ENCODE peak calls at places on chromosomes 12 and 14, in six cellular contexts. C is A549, I is endothelial cell of umbilical vein, Z is K562, O is HepG2, P is NB4. U is an unnamed sample.
A peak's percentile ranks its signal among the peaks of the same experiment; 100 is the strongest.

GRCh38 chr12:4824415-4824814 is 85.3 kb upstream of the KCNA1 start:
- DNase-seq in P (no peak), I (peak; percentile 20), Z (no peak), O (no peak), C (peak; percentile 26), U (no peak)

GRCh38 chr14:89185919-89186849 is 230.8 kb downstream of the FOXN3 start:
- DNase-seq in O (no peak), P (no peak), I (no peak), Z (peak; percentile 10), C (no peak), U (no peak)

GRCh38 chr14:72970824-72971434 is 44.7 kb downstream of the DCAF4 start:
- DNase-seq in P (no peak), C (no peak), O (no peak), I (no peak), Z (no peak), U (no peak)

GRCh38 chr12:75877588-75878381 is 153.8 kb downstream of the PHLDA1 start:
- DNase-seq in I (peak; percentile 28), Z (no peak), C (no peak), O (no peak), P (no peak), U (no peak)

GRCh38 chr12:70757830-70758493 is 120.7 kb upstream of the PTPRB start:
- DNase-seq in Z (peak; percentile 63), I (no peak), O (no peak), P (no peak), C (no peak), U (no peak)

GRCh38 chr14:52253503-52253902 is 14.0 kb upstream of the PTGDR start:
- DNase-seq in O (no peak), I (no peak), P (no peak), Z (no peak), C (no peak), U (no peak)

GRCh38 chr14:41558527-41558926 is 48.1 kb upstream of the LRFN5 start:
- DNase-seq in Z (no peak), C (no peak), O (no peak), P (no peak), I (no peak), U (no peak)

GRCh38 chr14:65847065-65847847 is 434.7 kb downstream of the FUT8 start:
- DNase-seq in P (no peak), O (no peak), I (no peak), Z (peak; percentile 4), C (no peak), U (peak; percentile 23)

GRCh38 chr14:50967104-50967503 is 22.8 kb upstream of the PYGL start:
- DNase-seq in O (no peak), I (no peak), C (no peak), P (no peak), Z (no peak), U (no peak)

GRCh38 chr12:45183263-45183662 is 32.6 kb upstream of the ANO6 start:
- DNase-seq in C (peak; percentile 13), Z (no peak), P (no peak), O (peak; percentile 13), I (peak; percentile 51), U (no peak)

GRCh38 chr12:120862664-120863063 is 41.5 kb downstream of the SPPL3 start:
- DNase-seq in P (no peak), Z (no peak), O (no peak), C (no peak), I (no peak), U (no peak)

GRCh38 chr14:50985124-50985815 is 41.0 kb upstream of the PYGL start:
- DNase-seq in P (no peak), O (no peak), I (no peak), Z (no peak), C (no peak), U (no peak)

GRCh38 chr12:116299064-116299463 is 21.6 kb upstream of the MED13L start:
- DNase-seq in C (no peak), O (no peak), Z (no peak), I (no peak), P (peak; percentile 75), U (no peak)

GRCh38 chr12:16030729-16031128 is 119.6 kb downstream of the DERA start:
- DNase-seq in O (peak; percentile 52), I (no peak), P (no peak), Z (no peak), C (no peak), U (no peak)

GRCh38 chr12:84911331-84912190 is 1.0 kb downstream of the SLC6A15 start:
- DNase-seq in O (no peak), Z (no peak), P (peak; percentile 16), I (peak; percentile 58), C (peak; percentile 67), U (no peak)

GRCh38 chr12:14993117-14993516 is 20.3 kb downstream of the PDE6H start:
- DNase-seq in O (no peak), P (no peak), C (no peak), Z (no peak), I (no peak), U (no peak)

GRCh38 chr14:47555333-47555732 is 120.1 kb downstream of the MDGA2 start:
- DNase-seq in Z (no peak), O (no peak), I (no peak), C (no peak), P (no peak), U (no peak)

GRCh38 chr12:6667559-6668210 is 4.8 kb upstream of the ING4 start:
- DNase-seq in C (peak; percentile 30), P (no peak), Z (no peak), I (no peak), O (no peak), U (no peak)

GRCh38 chr14:102654298-102654697 is 61.8 kb downstream of the RCOR1 start:
- DNase-seq in P (no peak), I (no peak), O (no peak), C (no peak), Z (no peak), U (no peak)

GRCh38 chr12:23493690-23494101 is 455.8 kb downstream of the SOX5 start:
- DNase-seq in C (no peak), P (no peak), Z (no peak), I (no peak), O (peak; percentile 62), U (no peak)

GRCh38 chr12:52020539-52021336 is 14.0 kb downstream of the TAMALIN start:
- DNase-seq in O (peak; percentile 48), C (peak; percentile 75), Z (peak; percentile 74), I (peak; percentile 66), P (peak; percentile 87), U (no peak)

GRCh38 chr14:103880334-103880985 is 33.1 kb upstream of the PPP1R13B start:
- DNase-seq in C (peak; percentile 54), I (peak; percentile 43), P (no peak), Z (no peak), O (no peak), U (no peak)

GRCh38 chr14:94079891-94080605 is 954 bp downstream of the DDX24 start:
- DNase-seq in P (peak; percentile 8), O (peak; percentile 11), Z (no peak), C (no peak), I (peak; percentile 54), U (no peak)

GRCh38 chr14:75132374-75133086 is 5.7 kb upstream of the NEK9 start:
- DNase-seq in I (peak; percentile 81), O (peak; percentile 69), C (peak; percentile 38), P (peak; percentile 81), Z (peak; percentile 76), U (peak; percentile 66)

GRCh38 chr14:65414961-65415589 is 2.5 kb downstream of the FUT8 start:
- DNase-seq in Z (peak; percentile 49), P (peak; percentile 46), C (peak; percentile 12), O (peak; percentile 10), I (peak; percentile 56), U (no peak)

GRCh38 chr12:12505544-12506501 is 56.8 kb downstream of the DUSP16 start:
- DNase-seq in Z (peak; percentile 29), I (peak; percentile 70), P (no peak), O (peak; percentile 53), C (no peak), U (peak; percentile 94)

GRCh38 chr12:21476949-21477348 is 24.5 kb downstream of the RECQL start:
- DNase-seq in C (no peak), P (no peak), O (no peak), I (peak; percentile 48), Z (no peak), U (no peak)
- TF ChIP-seq MYC in C (no peak), P (no peak), O (no peak), I (no peak), Z (no peak), U (no peak)

DNA sequence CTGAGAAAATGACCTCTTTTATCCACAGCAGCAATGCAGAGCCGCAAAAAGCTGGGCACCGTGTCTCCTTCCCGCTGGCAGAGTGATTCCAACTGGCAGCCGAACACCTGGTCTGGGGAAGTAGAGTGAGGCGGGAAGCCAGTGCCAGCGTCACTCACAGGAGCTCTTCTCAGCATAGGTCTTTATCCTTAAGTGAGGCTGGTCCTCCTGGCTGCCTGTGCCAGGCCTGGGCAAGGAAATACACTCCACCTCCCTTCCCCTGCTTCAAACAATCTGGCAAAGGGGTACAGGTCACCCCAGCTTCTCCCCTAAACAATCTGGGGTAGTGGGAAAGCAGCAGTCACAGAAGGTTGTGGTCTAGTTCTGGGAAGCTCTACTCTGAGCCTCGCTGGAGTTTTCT is 4.8 kb downstream of the ARHGAP9 start:
- DNase-seq in O (no peak), I (no peak), P (no peak), C (no peak), Z (no peak), U (no peak)
- TF ChIP-seq MYC in O (no peak), I (no peak), P (no peak), C (no peak), Z (no peak), U (no peak)

GRCh38 chr12:59431266-59431665 is 164.6 kb upstream of the SLC16A7 start:
- DNase-seq in O (no peak), Z (no peak), C (no peak), I (peak; percentile 11), P (peak; percentile 5), U (no peak)
- TF ChIP-seq MYC in O (no peak), Z (no peak), C (no peak), I (no peak), P (no peak), U (no peak)

DNA sequence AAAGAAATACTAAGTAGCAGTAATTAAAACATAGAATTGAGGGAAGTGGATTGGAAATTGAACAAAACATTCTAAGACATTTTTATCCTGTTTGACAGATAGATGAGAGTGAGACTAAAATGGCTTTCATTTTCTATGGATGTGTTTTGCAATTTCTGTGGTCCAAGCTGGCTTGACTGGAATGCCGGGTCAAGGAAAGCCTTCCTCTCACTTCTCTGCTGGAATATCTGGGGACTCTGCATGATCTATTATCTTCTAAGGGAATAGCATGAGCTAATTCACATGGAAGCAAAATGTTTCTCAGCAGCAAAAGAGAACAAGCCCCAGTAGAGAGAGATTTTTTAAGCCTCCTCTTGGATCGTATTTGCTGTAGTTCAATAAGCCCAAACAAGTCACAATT is 407.9 kb upstream of the ATXN7L3B start:
- DNase-seq in Z (no peak), C (no peak), O (no peak), I (no peak), P (no peak), U (no peak)
- TF ChIP-seq MYC in Z (no peak), C (no peak), O (no peak), I (no peak), P (no peak), U (no peak)

DNA sequence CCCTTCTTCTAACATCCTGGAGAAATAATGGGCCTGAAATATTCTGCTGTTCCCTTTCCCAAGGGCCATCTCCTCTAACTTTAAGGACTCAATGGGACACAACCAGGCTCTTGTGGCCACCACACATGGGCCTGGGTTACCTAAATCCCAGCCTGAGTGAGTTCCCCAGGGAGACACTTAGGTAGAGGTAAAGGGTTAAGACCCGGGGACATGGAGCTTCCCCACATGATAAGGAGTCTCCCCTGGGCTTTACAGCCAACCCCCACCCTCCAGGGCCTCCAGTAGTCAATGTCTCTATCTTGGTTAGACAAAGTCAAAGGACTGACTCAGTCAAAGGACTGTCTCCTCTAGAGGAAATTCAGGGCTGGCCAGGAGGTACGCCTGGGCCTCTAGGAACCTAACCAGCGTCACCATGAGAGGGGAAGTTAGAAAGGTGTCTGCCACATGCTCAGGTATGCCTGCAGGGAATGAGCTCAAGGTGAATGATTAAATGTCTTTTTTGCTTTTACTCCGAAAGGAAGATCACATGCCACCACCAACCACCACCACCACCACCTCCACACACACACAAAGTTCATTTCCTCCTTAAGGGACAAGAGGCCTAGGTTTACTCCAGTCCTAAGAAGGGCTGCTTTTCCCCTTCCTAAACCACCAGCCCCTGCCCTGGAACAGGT is 6.9 kb downstream of the ZFP36L1 start:
- DNase-seq in I (peak; percentile 23), O (no peak), Z (peak; percentile 71), P (no peak), C (peak; percentile 67), U (no peak)
- TF ChIP-seq MYC in I (no peak), O (no peak), Z (no peak), P (no peak), C (no peak), U (no peak)